ENCODE peak calls at places on chromosomes 1 and 21, in eight cellular contexts. M is cardiac muscle cell, P is lung microvascular endothelial cell, Q is tibial artery, B is endothelial cell, A is nucleus accumbens, Y is esophagus squamous epithelium, X is T follicular helper cell. O is an unnamed sample.

GRCh38 chr1:150022357-150022756 is 11.8 kb upstream of the OTUD7B start:
- DNase-seq in M (no peak), P (no peak), Q (no peak), B (no peak), A (no peak), Y (no peak), X (no peak), O (no peak)

GRCh38 chr1:203506821-203507220 is 12.9 kb downstream of the OPTC start:
- DNase-seq in M (peak; percentile 7), P (no peak), Q (no peak), B (no peak), A (no peak), Y (no peak), X (no peak), O (no peak)

GRCh38 chr1:170122366-170122765 is 23.4 kb upstream of the NTMT2 start:
- DNase-seq in M (no peak), P (no peak), Q (no peak), B (no peak), A (no peak), Y (no peak), X (no peak), O (no peak)

GRCh38 chr1:227886503-227886961 is 61.2 kb downstream of the WNT9A start:
- DNase-seq in M (no peak), P (no peak), Q (peak; percentile 54), B (peak; percentile 4), A (no peak), Y (no peak), X (no peak), O (no peak)

GRCh38 chr1:109642610-109643009 is 13.3 kb upstream of the GSTM4 start:
- DNase-seq in M (no peak), P (no peak), Q (peak; percentile 12), B (no peak), A (no peak), Y (no peak), X (no peak), O (no peak)

GRCh38 chr1:93631626-93632365 is 49.8 kb downstream of the BCAR3 start:
- DNase-seq in M (peak; percentile 37), P (no peak), Q (no peak), B (no peak), A (no peak), Y (no peak), X (no peak), O (no peak)

GRCh38 chr1:66542314-66542713 is 8.4 kb downstream of the SGIP1 start:
- DNase-seq in M (no peak), P (peak; percentile 52), Q (no peak), B (no peak), A (no peak), Y (no peak), X (no peak), O (no peak)

GRCh38 chr1:242723044-242723742 is 198.7 kb upstream of the PLD5 start:
- DNase-seq in M (no peak), P (no peak), Q (no peak), B (no peak), A (no peak), Y (no peak), X (no peak), O (no peak)

GRCh38 chr21:45381036-45381787 is 23.8 kb upstream of the COL18A1 start:
- DNase-seq in M (no peak), P (no peak), Q (no peak), B (no peak), A (no peak), Y (no peak), X (no peak), O (no peak)

GRCh38 chr1:119968068-119968492 is 71.8 kb upstream of the ADAM30 start:
- DNase-seq in M (peak; percentile 40), P (peak; percentile 61), Q (peak; percentile 68), B (peak; percentile 74), A (peak; percentile 21), Y (no peak), X (peak; percentile 50), O (peak; percentile 59)

GRCh38 chr1:11654571-11655262 is at the start of gene FBXO44:
- DNase-seq in M (peak; percentile 10), P (peak; percentile 60), Q (no peak), B (peak; percentile 39), A (peak; percentile 51), Y (no peak), X (peak; percentile 62), O (peak; percentile 51)

GRCh38 chr1:92910081-92910480 is 51.2 kb downstream of the DIPK1A start:
- DNase-seq in M (no peak), P (no peak), Q (no peak), B (no peak), A (no peak), Y (no peak), X (no peak), O (no peak)

GRCh38 chr1:23793018-23793781 is 2.3 kb downstream of the LYPLA2 start:
- DNase-seq in M (peak; percentile 48), P (peak; percentile 54), Q (no peak), B (no peak), A (peak; percentile 60), Y (no peak), X (peak; percentile 41), O (peak; percentile 85)

GRCh38 chr1:24416666-24417391 is 1.2 kb downstream of the NIPAL3 start:
- DNase-seq in M (peak; percentile 61), P (no peak), Q (no peak), B (no peak), A (no peak), Y (no peak), X (no peak), O (no peak)

GRCh38 chr1:44640178-44640865 is 34.0 kb downstream of the TMEM53 start:
- DNase-seq in M (no peak), P (no peak), Q (no peak), B (no peak), A (no peak), Y (no peak), X (no peak), O (no peak)

GRCh38 chr1:29856663-29857224 is 620.4 kb downstream of the PTPRU start:
- DNase-seq in M (no peak), P (no peak), Q (peak; percentile 54), B (no peak), A (no peak), Y (no peak), X (no peak), O (no peak)

GRCh38 chr21:43334214-43334958 is 92.5 kb downstream of the SIK1 start:
- DNase-seq in M (no peak), P (no peak), Q (no peak), B (no peak), A (no peak), Y (no peak), X (no peak), O (no peak)

GRCh38 chr1:187621961-187622360 is 793.2 kb downstream of the PLA2G4A start:
- DNase-seq in M (peak; percentile 3), P (no peak), Q (no peak), B (no peak), A (no peak), Y (no peak), X (no peak), O (no peak)

GRCh38 chr1:79781261-79781660 is 774.7 kb upstream of the ADGRL4 start:
- DNase-seq in M (no peak), P (no peak), Q (no peak), B (no peak), A (no peak), Y (no peak), X (no peak), O (no peak)

GRCh38 chr1:3062616-3063378 is 6.2 kb upstream of the PRDM16 start:
- DNase-seq in M (no peak), P (no peak), Q (peak; percentile 66), B (no peak), A (no peak), Y (no peak), X (no peak), O (no peak)

GRCh38 chr1:71014110-71014509 is 33.5 kb downstream of the PTGER3 start:
- DNase-seq in M (peak; percentile 56), P (no peak), Q (no peak), B (no peak), A (no peak), Y (no peak), X (no peak), O (no peak)

GRCh38 chr21:26743524-26743923 is 101.7 kb downstream of the ADAMTS1 start:
- DNase-seq in M (no peak), P (no peak), Q (no peak), B (no peak), A (no peak), Y (no peak), X (no peak), O (no peak)

GRCh38 chr1:66732407-66733166 is 19.7 kb upstream of the DYNLT5 start:
- DNase-seq in M (no peak), P (peak; percentile 48), Q (no peak), B (no peak), A (no peak), Y (no peak), X (no peak), O (no peak)

GRCh38 chr1:170063109-170063826 is 11.2 kb downstream of the KIFAP3 start:
- DNase-seq in M (no peak), P (no peak), Q (no peak), B (no peak), A (no peak), Y (no peak), X (no peak), O (no peak)

GRCh38 chr1:110898734-110899457 is 25.9 kb downstream of the CD53 start:
- DNase-seq in M (no peak), P (no peak), Q (no peak), B (no peak), A (no peak), Y (no peak), X (no peak), O (no peak)

GRCh38 chr21:46125846-46126301 is 28.0 kb downstream of the COL6A2 start:
- DNase-seq in M (no peak), P (no peak), Q (peak; percentile 66), B (no peak), A (no peak), Y (no peak), X (no peak), O (no peak)

GRCh38 chr21:41240040-41240439 is 72.1 kb downstream of the BACE2 start:
- DNase-seq in M (no peak), P (no peak), Q (no peak), B (no peak), A (no peak), Y (no peak), X (no peak), O (no peak)

GRCh38 chr1:226097866-226098625 is 35.5 kb downstream of the H3-3A start:
- DNase-seq in M (peak; percentile 90), P (peak; percentile 79), Q (no peak), B (no peak), A (no peak), Y (no peak), X (no peak), O (no peak)

GRCh38 chr1:84353665-84354064 is 44.6 kb upstream of the DNASE2B start:
- DNase-seq in M (peak; percentile 57), P (no peak), Q (no peak), B (no peak), A (no peak), Y (no peak), X (no peak), O (no peak)

O was measured in head of caudate nucleus.